ENCODE peak calls at places on chromosomes 4 and X, in seven cellular contexts. Z, E, L, K, U, D and P are unnamed samples.
A peak's percentile ranks its signal among the peaks of the same experiment; 100 is the strongest.

GRCh38 chr4:74751247-74751646 is 43.1 kb downstream of the BTC start:
- DNase-seq in Z (no peak), E (no peak), L (no peak), K (no peak), U (no peak), D (no peak), P (no peak)

GRCh38 chrX:123153846-123154335 is 30.2 kb upstream of the GRIA3 start:
- DNase-seq in Z (no peak), E (no peak), L (no peak), K (no peak), U (no peak), D (no peak), P (no peak)

GRCh38 chrX:129360175-129360574 is 163.1 kb downstream of the SMARCA1 start:
- DNase-seq in Z (peak; percentile 28), E (no peak), L (peak; percentile 6), K (peak; percentile 17), U (peak; percentile 61), D (no peak), P (no peak)

GRCh38 chr4:140395668-140396067 is 22.2 kb downstream of the SCOC start:
- DNase-seq in Z (no peak), E (no peak), L (no peak), K (no peak), U (no peak), D (no peak), P (no peak)

GRCh38 chrX:118802857-118803256 is 20.8 kb upstream of the ZCCHC12 start:
- DNase-seq in Z (no peak), E (no peak), L (no peak), K (peak; percentile 18), U (no peak), D (no peak), P (no peak)

GRCh38 chr4:172892300-172892699 is 276.3 kb upstream of the GALNT7 start:
- DNase-seq in Z (no peak), E (no peak), L (no peak), K (no peak), U (no peak), D (no peak), P (peak; percentile 20)

GRCh38 chrX:16786791-16787735 is 797 bp downstream of the TXLNG start:
- DNase-seq in Z (peak; percentile 53), E (peak; percentile 59), L (no peak), K (peak; percentile 9), U (peak; percentile 9), D (no peak), P (no peak)

GRCh38 chr4:42519803-42520417 is 122.6 kb downstream of the SHISA3 start:
- DNase-seq in Z (peak; percentile 24), E (no peak), L (peak; percentile 43), K (peak; percentile 39), U (peak; percentile 62), D (no peak), P (no peak)

GRCh38 chrX:139204903-139205667 is 325.5 kb upstream of the F9 start:
- DNase-seq in Z (no peak), E (no peak), L (peak; percentile 68), K (peak; percentile 47), U (peak; percentile 71), D (peak; percentile 18), P (no peak)

GRCh38 chrX:29666361-29666760 is 549.0 kb upstream of the MAGEB2 start:
- DNase-seq in Z (no peak), E (no peak), L (no peak), K (no peak), U (no peak), D (no peak), P (no peak)

GRCh38 chr4:150828159-150828558 is 186.9 kb downstream of the LRBA start:
- DNase-seq in Z (no peak), E (peak; percentile 79), L (no peak), K (no peak), U (no peak), D (no peak), P (no peak)

GRCh38 chrX:111170017-111170416 is 74.0 kb downstream of the PAK3 start:
- DNase-seq in Z (no peak), E (no peak), L (no peak), K (no peak), U (no peak), D (no peak), P (no peak)

GRCh38 chr4:148982200-148982599 is 540.0 kb upstream of the NR3C2 start:
- DNase-seq in Z (no peak), E (no peak), L (no peak), K (no peak), U (no peak), D (no peak), P (no peak)

GRCh38 chrX:29299689-29300088 is 712.4 kb downstream of the IL1RAPL1 start:
- DNase-seq in Z (no peak), E (no peak), L (no peak), K (no peak), U (no peak), D (no peak), P (no peak)

GRCh38 chr4:115154826-115155225 is 41.4 kb upstream of the NDST4 start:
- DNase-seq in Z (no peak), E (no peak), L (no peak), K (no peak), U (no peak), D (no peak), P (peak; percentile 29)

GRCh38 chr4:113979973-113980615 is 647 bp upstream of the ARSJ start:
- DNase-seq in Z (no peak), E (no peak), L (no peak), K (no peak), U (no peak), D (no peak), P (no peak)

GRCh38 chr4:115323106-115323684 is 209.8 kb upstream of the NDST4 start:
- DNase-seq in Z (no peak), E (no peak), L (no peak), K (no peak), U (no peak), D (no peak), P (no peak)

GRCh38 chrX:110082156-110082555 is 79.2 kb downstream of the TMEM164 start:
- DNase-seq in Z (no peak), E (no peak), L (peak; percentile 43), K (no peak), U (no peak), D (no peak), P (no peak)

GRCh38 chr4:2285665-2286381 is 23.9 kb upstream of the MXD4 start:
- DNase-seq in Z (no peak), E (peak; percentile 27), L (no peak), K (no peak), U (no peak), D (peak; percentile 11), P (no peak)

GRCh38 chr4:88940506-88940905 is 116.5 kb downstream of the FAM13A start:
- DNase-seq in Z (peak; percentile 77), E (no peak), L (no peak), K (no peak), U (no peak), D (no peak), P (no peak)

DNA sequence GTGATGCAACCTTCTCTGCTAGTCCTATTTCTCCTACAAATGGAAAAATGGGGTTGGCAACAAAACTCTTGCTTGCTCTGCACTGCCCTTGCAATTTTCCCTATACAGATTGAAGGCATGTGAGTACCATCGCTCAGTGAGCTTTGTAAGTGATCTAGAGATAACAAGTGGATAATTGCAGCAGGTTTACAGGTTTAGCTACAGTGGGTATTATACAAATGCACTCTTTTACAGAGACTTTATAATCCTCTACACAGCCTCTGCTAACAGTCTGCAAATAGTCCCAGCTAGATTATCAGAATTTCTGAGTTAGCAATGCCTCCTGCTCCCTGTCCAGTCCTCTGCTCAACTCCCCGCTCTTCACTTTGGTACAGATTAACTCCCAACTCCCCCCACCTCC is 11.1 kb downstream of the LEF1 start:
- DNase-seq in Z (no peak), E (no peak), L (no peak), K (no peak), U (no peak), D (no peak), P (no peak)
- H3K4me1 ChIP-seq in Z (peaks cover 50% of the 10 kb centered on the region), E (peaks cover 78% of the 10 kb centered on the region), L (no peaks in the 10 kb centered on the region), K (no peaks in the 10 kb centered on the region), U (peaks cover 3% of the 10 kb centered on the region), D (no peaks in the 10 kb centered on the region), P (no peaks in the 10 kb centered on the region)

DNA sequence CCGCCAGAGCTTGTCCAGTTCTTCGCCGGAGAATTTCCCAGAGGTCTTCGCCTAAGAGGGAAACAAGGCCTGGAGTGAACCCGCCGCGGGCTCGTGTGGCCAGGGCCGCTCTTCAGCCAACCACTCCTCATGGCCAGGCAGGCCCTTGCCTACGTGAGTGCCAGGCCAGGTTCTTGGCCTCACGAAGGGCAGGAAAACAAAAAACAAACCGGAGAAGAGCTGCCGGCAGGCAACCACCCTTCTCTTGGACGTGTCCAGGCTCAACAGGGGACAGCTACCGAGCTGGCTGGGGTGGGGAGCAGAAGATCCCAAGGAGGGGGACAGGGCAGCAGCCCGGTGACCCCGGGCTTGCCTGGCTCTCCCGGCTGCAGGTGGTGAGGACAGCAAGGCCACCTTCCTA is 13.3 kb downstream of the LRPAP1 start:
- DNase-seq in Z (no peak), E (peak; percentile 31), L (no peak), K (no peak), U (no peak), D (no peak), P (no peak)
- H3K36me3 ChIP-seq in Z (peaks cover 98% of the 10 kb centered on the region), E (peaks cover 21% of the 10 kb centered on the region), L (peaks cover 24% of the 10 kb centered on the region), K (peaks cover 76% of the 10 kb centered on the region), U (peaks cover 3% of the 10 kb centered on the region), D (peaks cover 97% of the 10 kb centered on the region), P (peaks cover 56% of the 10 kb centered on the region)

GRCh38 chr4:6804082-6804752 is 21.7 kb downstream of the KIAA0232 start:
- DNase-seq in Z (no peak), E (no peak), L (no peak), K (no peak), U (no peak), D (no peak), P (no peak)
- H3K4me1 ChIP-seq in Z (no peaks in the 10 kb centered on the region), E (peaks cover 4% of the 10 kb centered on the region), L (no peaks in the 10 kb centered on the region), K (peaks cover 4% of the 10 kb centered on the region), U (peaks cover 2% of the 10 kb centered on the region), D (peaks cover 91% of the 10 kb centered on the region), P (no peaks in the 10 kb centered on the region)

DNA sequence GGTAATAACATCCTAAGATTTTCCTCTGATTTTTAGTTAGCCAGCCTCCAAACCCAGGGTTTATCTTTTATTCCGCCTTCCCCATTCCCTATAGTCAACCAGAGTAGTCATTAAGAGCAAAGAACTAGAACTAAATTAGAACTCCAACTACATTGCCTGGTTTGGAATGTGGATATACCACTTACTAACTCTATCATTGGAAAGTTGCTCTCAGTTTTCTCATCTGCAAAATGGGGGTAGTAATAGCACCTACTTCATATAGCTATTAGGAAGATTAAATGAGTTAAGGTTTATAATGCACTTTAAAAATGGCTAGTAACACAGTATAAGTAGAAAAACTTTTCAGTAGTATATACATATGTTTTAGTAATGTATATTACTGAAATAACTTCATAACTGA is 63.7 kb downstream of the ZAR1 start:
- DNase-seq in Z (no peak), E (no peak), L (no peak), K (no peak), U (no peak), D (no peak), P (no peak)
- H3K36me3 ChIP-seq in Z (peaks cover 74% of the 10 kb centered on the region), E (peaks cover 25% of the 10 kb centered on the region), L (no peaks in the 10 kb centered on the region), K (peaks cover 30% of the 10 kb centered on the region), U (no peaks in the 10 kb centered on the region), D (peaks cover 100% of the 10 kb centered on the region), P (no peaks in the 10 kb centered on the region)

DNA sequence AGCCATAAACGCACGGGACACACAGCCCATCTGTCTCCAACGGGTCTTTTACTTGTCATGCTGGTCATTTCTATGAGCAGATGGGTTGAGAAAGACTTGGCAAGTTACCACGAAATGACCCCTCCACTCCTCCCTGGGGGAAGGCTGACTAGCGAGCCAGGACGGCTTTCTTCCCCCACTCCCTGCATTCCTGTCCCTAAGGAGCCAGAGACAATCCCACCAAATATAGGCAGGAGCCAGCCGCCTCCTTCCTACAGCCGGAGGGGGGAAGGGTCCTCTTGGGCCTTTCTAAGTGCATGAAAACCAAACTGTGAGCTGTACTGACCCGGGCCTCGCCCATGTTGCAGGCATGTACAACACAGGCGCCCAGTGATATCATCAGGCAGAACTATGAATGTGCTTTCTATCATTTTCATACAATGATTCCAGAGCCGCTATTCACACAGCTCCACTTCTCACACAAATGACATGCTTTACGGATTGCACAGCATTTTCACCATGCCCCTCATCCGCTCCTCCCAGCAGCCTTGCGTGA is 28.6 kb downstream of the AFAP1 start:
- DNase-seq in Z (no peak), E (no peak), L (no peak), K (no peak), U (no peak), D (no peak), P (no peak)
- H3K4me1 ChIP-seq in Z (no peaks in the 10 kb centered on the region), E (no peaks in the 10 kb centered on the region), L (no peaks in the 10 kb centered on the region), K (peaks cover 22% of the 10 kb centered on the region), U (peaks cover 9% of the 10 kb centered on the region), D (peaks cover 34% of the 10 kb centered on the region), P (peaks cover 5% of the 10 kb centered on the region)